ENCODE peak calls at places on chromosomes 2 and 18, in eight cellular contexts. One of them, this sample, is unnamed.

GRCh38 chr18:74083071-74083954 is 64.3 kb downstream of the FBXO15 start:
- DNase-seq in type B pancreatic cell: no peak
- DNase-seq in activated CD4-positive, alpha-beta T cell treated with anti-CD3 and anti-CD28 coated beads, Interleukin-2, amount 50 U/mL, for 48 hours: peak
- DNase-seq in GM12865: no peak
- DNase-seq in activated naive CD4-positive, alpha-beta T cell treated with anti-CD3 and anti-CD28 coated beads, Interleukin-2, amount 50 U/mL, for 72 hours: no peak
- DNase-seq in fibroblast of lung: no peak
- DNase-seq in GOT3: no peak
- DNase-seq in HCT116: no peak
- DNase-seq in this sample: no peak

GRCh38 chr18:67549946-67550345 is 33.4 kb upstream of the DSEL start:
- DNase-seq in type B pancreatic cell: no peak
- DNase-seq in activated CD4-positive, alpha-beta T cell treated with anti-CD3 and anti-CD28 coated beads, Interleukin-2, amount 50 U/mL, for 48 hours: no peak
- DNase-seq in GM12865: no peak
- DNase-seq in activated naive CD4-positive, alpha-beta T cell treated with anti-CD3 and anti-CD28 coated beads, Interleukin-2, amount 50 U/mL, for 72 hours: no peak
- DNase-seq in fibroblast of lung: no peak
- DNase-seq in GOT3: no peak
- DNase-seq in HCT116: no peak
- DNase-seq in this sample: no peak

GRCh38 chr2:46268986-46269385 is 28.2 kb upstream of the EPAS1 start:
- DNase-seq in type B pancreatic cell: no peak
- DNase-seq in activated CD4-positive, alpha-beta T cell treated with anti-CD3 and anti-CD28 coated beads, Interleukin-2, amount 50 U/mL, for 48 hours: no peak
- DNase-seq in GM12865: no peak
- DNase-seq in activated naive CD4-positive, alpha-beta T cell treated with anti-CD3 and anti-CD28 coated beads, Interleukin-2, amount 50 U/mL, for 72 hours: no peak
- DNase-seq in fibroblast of lung: peak
- DNase-seq in GOT3: no peak
- DNase-seq in HCT116: no peak
- DNase-seq in this sample: no peak

GRCh38 chr2:7007846-7008741 is 90.9 kb downstream of the RNF144A start:
- DNase-seq in type B pancreatic cell: no peak
- DNase-seq in activated CD4-positive, alpha-beta T cell treated with anti-CD3 and anti-CD28 coated beads, Interleukin-2, amount 50 U/mL, for 48 hours: no peak
- DNase-seq in GM12865: no peak
- DNase-seq in activated naive CD4-positive, alpha-beta T cell treated with anti-CD3 and anti-CD28 coated beads, Interleukin-2, amount 50 U/mL, for 72 hours: no peak
- DNase-seq in fibroblast of lung: peak
- DNase-seq in GOT3: no peak
- DNase-seq in HCT116: no peak
- DNase-seq in this sample: peak

GRCh38 chr2:30148850-30149249 is 2.0 kb downstream of the YPEL5 start:
- DNase-seq in type B pancreatic cell: no peak
- DNase-seq in activated CD4-positive, alpha-beta T cell treated with anti-CD3 and anti-CD28 coated beads, Interleukin-2, amount 50 U/mL, for 48 hours: no peak
- DNase-seq in GM12865: peak
- DNase-seq in activated naive CD4-positive, alpha-beta T cell treated with anti-CD3 and anti-CD28 coated beads, Interleukin-2, amount 50 U/mL, for 72 hours: no peak
- DNase-seq in fibroblast of lung: no peak
- DNase-seq in GOT3: no peak
- DNase-seq in HCT116: no peak
- DNase-seq in this sample: no peak

GRCh38 chr18:37659906-37660305 is 94.3 kb upstream of the CELF4 start:
- DNase-seq in type B pancreatic cell: no peak
- DNase-seq in activated CD4-positive, alpha-beta T cell treated with anti-CD3 and anti-CD28 coated beads, Interleukin-2, amount 50 U/mL, for 48 hours: no peak
- DNase-seq in GM12865: no peak
- DNase-seq in activated naive CD4-positive, alpha-beta T cell treated with anti-CD3 and anti-CD28 coated beads, Interleukin-2, amount 50 U/mL, for 72 hours: no peak
- DNase-seq in fibroblast of lung: no peak
- DNase-seq in GOT3: no peak
- DNase-seq in HCT116: no peak
- DNase-seq in this sample: no peak

GRCh38 chr2:48248251-48248933 is 281.6 kb upstream of the STON1 start:
- DNase-seq in type B pancreatic cell: no peak
- DNase-seq in activated CD4-positive, alpha-beta T cell treated with anti-CD3 and anti-CD28 coated beads, Interleukin-2, amount 50 U/mL, for 48 hours: no peak
- DNase-seq in GM12865: peak
- DNase-seq in activated naive CD4-positive, alpha-beta T cell treated with anti-CD3 and anti-CD28 coated beads, Interleukin-2, amount 50 U/mL, for 72 hours: no peak
- DNase-seq in fibroblast of lung: peak
- DNase-seq in GOT3: no peak
- DNase-seq in HCT116: peak
- DNase-seq in this sample: peak

GRCh38 chr2:105515581-105516415 is 116.9 kb upstream of the FHL2 start:
- DNase-seq in type B pancreatic cell: no peak
- DNase-seq in activated CD4-positive, alpha-beta T cell treated with anti-CD3 and anti-CD28 coated beads, Interleukin-2, amount 50 U/mL, for 48 hours: no peak
- DNase-seq in GM12865: no peak
- DNase-seq in activated naive CD4-positive, alpha-beta T cell treated with anti-CD3 and anti-CD28 coated beads, Interleukin-2, amount 50 U/mL, for 72 hours: no peak
- DNase-seq in fibroblast of lung: peak
- DNase-seq in GOT3: no peak
- DNase-seq in HCT116: no peak
- DNase-seq in this sample: no peak

GRCh38 chr2:2251255-2251654 is 79.8 kb downstream of the MYT1L start:
- DNase-seq in type B pancreatic cell: no peak
- DNase-seq in activated CD4-positive, alpha-beta T cell treated with anti-CD3 and anti-CD28 coated beads, Interleukin-2, amount 50 U/mL, for 48 hours: no peak
- DNase-seq in GM12865: no peak
- DNase-seq in activated naive CD4-positive, alpha-beta T cell treated with anti-CD3 and anti-CD28 coated beads, Interleukin-2, amount 50 U/mL, for 72 hours: no peak
- DNase-seq in fibroblast of lung: no peak
- DNase-seq in GOT3: no peak
- DNase-seq in HCT116: no peak
- DNase-seq in this sample: no peak

GRCh38 chr2:197198890-197199289 is 111.7 kb downstream of the ANKRD44 start:
- DNase-seq in type B pancreatic cell: no peak
- DNase-seq in activated CD4-positive, alpha-beta T cell treated with anti-CD3 and anti-CD28 coated beads, Interleukin-2, amount 50 U/mL, for 48 hours: peak
- DNase-seq in GM12865: peak
- DNase-seq in activated naive CD4-positive, alpha-beta T cell treated with anti-CD3 and anti-CD28 coated beads, Interleukin-2, amount 50 U/mL, for 72 hours: peak
- DNase-seq in fibroblast of lung: no peak
- DNase-seq in GOT3: no peak
- DNase-seq in HCT116: no peak
- DNase-seq in this sample: no peak

GRCh38 chr2:159228006-159228655 is 58.4 kb downstream of the WDSUB1 start:
- DNase-seq in type B pancreatic cell: no peak
- DNase-seq in activated CD4-positive, alpha-beta T cell treated with anti-CD3 and anti-CD28 coated beads, Interleukin-2, amount 50 U/mL, for 48 hours: no peak
- DNase-seq in GM12865: no peak
- DNase-seq in activated naive CD4-positive, alpha-beta T cell treated with anti-CD3 and anti-CD28 coated beads, Interleukin-2, amount 50 U/mL, for 72 hours: no peak
- DNase-seq in fibroblast of lung: peak
- DNase-seq in GOT3: no peak
- DNase-seq in HCT116: no peak
- DNase-seq in this sample: no peak